ENCODE peak calls at places on chromosomes 6 and 20, in eight cellular contexts. One of them, this sample, is unnamed. For H3K4me1, the result is how much of the 10 kb centered on the place peaks cover.

GRCh38 chr6:16436550-16436949 is 198.2 kb downstream of the GMPR start:
- DNase-seq in psoas muscle: no peak
- DNase-seq in ovary: no peak
- DNase-seq in heart right ventricle: no peak
- DNase-seq in mammary epithelial cell: no peak
- DNase-seq in neuronal stem cell: no peak
- DNase-seq in fibroblast of lung: no peak
- DNase-seq in SJCRH30: no peak
- DNase-seq in this sample: peak

GRCh38 chr20:47951521-47951951 is 166.3 kb upstream of the SULF2 start:
- DNase-seq in psoas muscle: no peak
- DNase-seq in ovary: no peak
- DNase-seq in heart right ventricle: no peak
- DNase-seq in mammary epithelial cell: peak
- DNase-seq in neuronal stem cell: no peak
- DNase-seq in fibroblast of lung: peak
- DNase-seq in SJCRH30: no peak
- DNase-seq in this sample: no peak

GRCh38 chr6:30060634-30060981 is 457 bp upstream of the POLR1H start:
- DNase-seq in psoas muscle: peak
- DNase-seq in ovary: no peak
- DNase-seq in heart right ventricle: no peak
- DNase-seq in mammary epithelial cell: peak
- DNase-seq in neuronal stem cell: no peak
- DNase-seq in fibroblast of lung: peak
- DNase-seq in SJCRH30: peak
- DNase-seq in this sample: no peak

GRCh38 chr20:23782366-23782983 is 31.7 kb upstream of the CST1 start:
- DNase-seq in psoas muscle: no peak
- DNase-seq in ovary: no peak
- DNase-seq in heart right ventricle: peak
- DNase-seq in mammary epithelial cell: peak
- DNase-seq in neuronal stem cell: no peak
- DNase-seq in fibroblast of lung: no peak
- DNase-seq in SJCRH30: peak
- DNase-seq in this sample: peak

GRCh38 chr6:113860165-113860955 is 3.2 kb downstream of the MARCKS start:
- DNase-seq in psoas muscle: peak
- DNase-seq in ovary: peak
- DNase-seq in heart right ventricle: peak
- DNase-seq in mammary epithelial cell: peak
- DNase-seq in neuronal stem cell: no peak
- DNase-seq in fibroblast of lung: peak
- DNase-seq in SJCRH30: no peak
- DNase-seq in this sample: peak

GRCh38 chr20:35515949-35516645 is 13.4 kb downstream of the C20orf173 start:
- DNase-seq in psoas muscle: no peak
- DNase-seq in ovary: no peak
- DNase-seq in heart right ventricle: no peak
- DNase-seq in mammary epithelial cell: peak
- DNase-seq in neuronal stem cell: no peak
- DNase-seq in fibroblast of lung: peak
- DNase-seq in SJCRH30: peak
- DNase-seq in this sample: no peak

GRCh38 chr6:127464161-127464880 is 5.1 kb upstream of the KIAA0408 start:
- DNase-seq in psoas muscle: no peak
- DNase-seq in ovary: no peak
- DNase-seq in heart right ventricle: no peak
- DNase-seq in mammary epithelial cell: no peak
- DNase-seq in neuronal stem cell: no peak
- DNase-seq in fibroblast of lung: peak
- DNase-seq in SJCRH30: peak
- DNase-seq in this sample: no peak

GRCh38 chr6:160992323-160993314 is 1.1 kb downstream of the MAP3K4 start:
- DNase-seq in psoas muscle: no peak
- DNase-seq in ovary: peak
- DNase-seq in heart right ventricle: peak
- DNase-seq in mammary epithelial cell: peak
- DNase-seq in neuronal stem cell: peak
- DNase-seq in fibroblast of lung: peak
- DNase-seq in SJCRH30: peak
- DNase-seq in this sample: peak

GRCh38 chr6:141548969-141549368 is 583.8 kb upstream of the GJE1 start:
- DNase-seq in psoas muscle: no peak
- DNase-seq in ovary: no peak
- DNase-seq in heart right ventricle: no peak
- DNase-seq in mammary epithelial cell: peak
- DNase-seq in neuronal stem cell: no peak
- DNase-seq in fibroblast of lung: peak
- DNase-seq in SJCRH30: no peak
- DNase-seq in this sample: no peak

GRCh38 chr6:7156666-7157278 is 49.0 kb downstream of the RREB1 start:
- DNase-seq in psoas muscle: peak
- DNase-seq in ovary: no peak
- DNase-seq in heart right ventricle: no peak
- DNase-seq in mammary epithelial cell: no peak
- DNase-seq in neuronal stem cell: no peak
- DNase-seq in fibroblast of lung: peak
- DNase-seq in SJCRH30: peak
- DNase-seq in this sample: no peak

GRCh38 chr6:7215140-7215539 is 97.9 kb downstream of the SSR1 start:
- DNase-seq in psoas muscle: no peak
- DNase-seq in ovary: no peak
- DNase-seq in heart right ventricle: no peak
- DNase-seq in mammary epithelial cell: no peak
- DNase-seq in neuronal stem cell: no peak
- DNase-seq in fibroblast of lung: peak
- DNase-seq in SJCRH30: no peak
- DNase-seq in this sample: no peak

GRCh38 chr6:36375644-36376155 is 11.8 kb downstream of the ETV7 start:
- DNase-seq in psoas muscle: no peak
- DNase-seq in ovary: no peak
- DNase-seq in heart right ventricle: no peak
- DNase-seq in mammary epithelial cell: no peak
- DNase-seq in neuronal stem cell: no peak
- DNase-seq in fibroblast of lung: no peak
- DNase-seq in SJCRH30: no peak
- DNase-seq in this sample: no peak

GRCh38 chr6:1028744-1029143 is 283.2 kb upstream of the FOXQ1 start:
- DNase-seq in psoas muscle: no peak
- DNase-seq in ovary: no peak
- DNase-seq in heart right ventricle: no peak
- DNase-seq in mammary epithelial cell: no peak
- DNase-seq in neuronal stem cell: no peak
- DNase-seq in fibroblast of lung: no peak
- DNase-seq in SJCRH30: no peak
- DNase-seq in this sample: no peak

GRCh38 chr6:155524249-155524651 is 68.6 kb upstream of the NOX3 start:
- DNase-seq in psoas muscle: no peak
- DNase-seq in ovary: no peak
- DNase-seq in heart right ventricle: no peak
- DNase-seq in mammary epithelial cell: peak
- DNase-seq in neuronal stem cell: no peak
- DNase-seq in fibroblast of lung: peak
- DNase-seq in SJCRH30: no peak
- DNase-seq in this sample: no peak

GRCh38 chr20:34037767-34038166 is 44.1 kb downstream of the RALY start:
- DNase-seq in psoas muscle: peak
- DNase-seq in ovary: peak
- DNase-seq in heart right ventricle: peak
- DNase-seq in mammary epithelial cell: no peak
- DNase-seq in neuronal stem cell: no peak
- DNase-seq in fibroblast of lung: no peak
- DNase-seq in SJCRH30: peak
- DNase-seq in this sample: no peak

GRCh38 chr6:75348882-75349261 is 64.3 kb upstream of the TMEM30A start:
- DNase-seq in psoas muscle: no peak
- DNase-seq in ovary: no peak
- DNase-seq in heart right ventricle: no peak
- DNase-seq in mammary epithelial cell: no peak
- DNase-seq in neuronal stem cell: no peak
- DNase-seq in fibroblast of lung: no peak
- DNase-seq in SJCRH30: no peak
- DNase-seq in this sample: no peak

GRCh38 chr6:137651591-137652335 is 157.6 kb upstream of the OLIG3 start:
- DNase-seq in psoas muscle: no peak
- DNase-seq in ovary: no peak
- DNase-seq in heart right ventricle: no peak
- DNase-seq in mammary epithelial cell: no peak
- DNase-seq in neuronal stem cell: no peak
- DNase-seq in fibroblast of lung: no peak
- DNase-seq in SJCRH30: no peak
- DNase-seq in this sample: peak

GRCh38 chr6:120804612-120805011 is 529.7 kb downstream of the TBC1D32 start:
- DNase-seq in psoas muscle: no peak
- DNase-seq in ovary: no peak
- DNase-seq in heart right ventricle: no peak
- DNase-seq in mammary epithelial cell: no peak
- DNase-seq in neuronal stem cell: no peak
- DNase-seq in fibroblast of lung: no peak
- DNase-seq in SJCRH30: no peak
- DNase-seq in this sample: no peak

GRCh38 chr20:50320910-50321796 is 130.5 kb downstream of the CEBPB start:
- DNase-seq in psoas muscle: peak
- DNase-seq in ovary: peak
- DNase-seq in heart right ventricle: peak
- DNase-seq in mammary epithelial cell: peak
- DNase-seq in neuronal stem cell: peak
- DNase-seq in fibroblast of lung: peak
- DNase-seq in SJCRH30: peak
- DNase-seq in this sample: peak

GRCh38 chr6:167276772-167277533 is 14.2 kb upstream of the UNC93A start:
- DNase-seq in psoas muscle: no peak
- DNase-seq in ovary: no peak
- DNase-seq in heart right ventricle: no peak
- DNase-seq in mammary epithelial cell: no peak
- DNase-seq in neuronal stem cell: no peak
- DNase-seq in fibroblast of lung: no peak
- DNase-seq in SJCRH30: no peak
- DNase-seq in this sample: peak

GRCh38 chr6:99130897-99131873 is 183.4 kb upstream of the FBXL4 start:
- DNase-seq in psoas muscle: no peak
- DNase-seq in ovary: no peak
- DNase-seq in heart right ventricle: no peak
- DNase-seq in mammary epithelial cell: no peak
- DNase-seq in neuronal stem cell: no peak
- DNase-seq in fibroblast of lung: no peak
- DNase-seq in SJCRH30: peak
- DNase-seq in this sample: no peak

GRCh38 chr20:15316556-15316955 is 979.1 kb upstream of the FLRT3 start:
- DNase-seq in psoas muscle: no peak
- DNase-seq in ovary: no peak
- DNase-seq in heart right ventricle: no peak
- DNase-seq in mammary epithelial cell: no peak
- DNase-seq in neuronal stem cell: no peak
- DNase-seq in fibroblast of lung: no peak
- DNase-seq in SJCRH30: peak
- DNase-seq in this sample: no peak
- H3K4me1 ChIP-seq in psoas muscle: under half
- H3K4me1 ChIP-seq in ovary: under half
- H3K4me1 ChIP-seq in heart right ventricle: under half
- H3K4me1 ChIP-seq in mammary epithelial cell: under half
- H3K4me1 ChIP-seq in neuronal stem cell: under half
- H3K4me1 ChIP-seq in fibroblast of lung: under half
- H3K4me1 ChIP-seq in SJCRH30: under half
- H3K4me1 ChIP-seq in this sample: under half

GRCh38 chr20:57199656-57200405 is 66.6 kb downstream of the BMP7 start:
- DNase-seq in psoas muscle: no peak
- DNase-seq in ovary: no peak
- DNase-seq in heart right ventricle: no peak
- DNase-seq in mammary epithelial cell: no peak
- DNase-seq in neuronal stem cell: no peak
- DNase-seq in fibroblast of lung: no peak
- DNase-seq in SJCRH30: no peak
- DNase-seq in this sample: no peak
- H3K4me1 ChIP-seq in psoas muscle: under half
- H3K4me1 ChIP-seq in ovary: under half
- H3K4me1 ChIP-seq in heart right ventricle: under half
- H3K4me1 ChIP-seq in mammary epithelial cell: under half
- H3K4me1 ChIP-seq in neuronal stem cell: under half
- H3K4me1 ChIP-seq in fibroblast of lung: under half
- H3K4me1 ChIP-seq in SJCRH30: under half
- H3K4me1 ChIP-seq in this sample: under half

GRCh38 chr6:152380993-152381898 is 255.9 kb downstream of the SYNE1 start:
- DNase-seq in psoas muscle: peak
- DNase-seq in ovary: peak
- DNase-seq in heart right ventricle: peak
- DNase-seq in mammary epithelial cell: peak
- DNase-seq in neuronal stem cell: peak
- DNase-seq in fibroblast of lung: peak
- DNase-seq in SJCRH30: peak
- DNase-seq in this sample: peak

GRCh38 chr6:152386131-152386530 is 251.0 kb downstream of the SYNE1 start:
- DNase-seq in psoas muscle: no peak
- DNase-seq in ovary: no peak
- DNase-seq in heart right ventricle: no peak
- DNase-seq in mammary epithelial cell: no peak
- DNase-seq in neuronal stem cell: no peak
- DNase-seq in fibroblast of lung: peak
- DNase-seq in SJCRH30: no peak
- DNase-seq in this sample: no peak

GRCh38 chr6:152375200-152375599 is 262.0 kb downstream of the SYNE1 start:
- DNase-seq in psoas muscle: no peak
- DNase-seq in ovary: no peak
- DNase-seq in heart right ventricle: no peak
- DNase-seq in mammary epithelial cell: no peak
- DNase-seq in neuronal stem cell: no peak
- DNase-seq in fibroblast of lung: no peak
- DNase-seq in SJCRH30: no peak
- DNase-seq in this sample: no peak

GRCh38 chr6:152378154-152378553 is 259.0 kb downstream of the SYNE1 start:
- DNase-seq in psoas muscle: no peak
- DNase-seq in ovary: no peak
- DNase-seq in heart right ventricle: no peak
- DNase-seq in mammary epithelial cell: peak
- DNase-seq in neuronal stem cell: no peak
- DNase-seq in fibroblast of lung: peak
- DNase-seq in SJCRH30: no peak
- DNase-seq in this sample: no peak

DNA sequence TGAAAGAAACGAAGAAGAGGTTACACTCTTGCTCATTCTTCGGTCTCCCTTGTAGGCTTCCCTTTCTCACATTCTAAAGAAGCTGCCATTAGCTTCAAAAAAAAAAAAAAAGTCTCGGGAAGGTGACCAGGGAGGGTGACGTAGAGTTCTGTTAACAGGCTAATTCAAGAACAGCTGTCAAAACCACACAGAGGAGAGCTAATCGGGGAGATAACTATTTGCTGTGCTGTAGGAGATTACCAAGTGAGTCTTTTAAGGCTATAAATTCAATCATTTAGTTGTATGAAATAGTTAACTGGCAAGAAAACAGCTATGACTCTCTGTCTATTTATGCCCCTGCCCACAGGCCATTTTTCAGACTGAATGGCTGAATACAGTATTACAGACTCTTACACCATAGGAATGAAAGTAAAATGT is 256.8 kb downstream of the SYNE1 start:
- DNase-seq in psoas muscle: no peak
- DNase-seq in ovary: no peak
- DNase-seq in heart right ventricle: peak
- DNase-seq in mammary epithelial cell: peak
- DNase-seq in neuronal stem cell: no peak
- DNase-seq in fibroblast of lung: peak
- DNase-seq in SJCRH30: peak
- DNase-seq in this sample: no peak
- H3K4me1 ChIP-seq in psoas muscle: under half
- H3K4me1 ChIP-seq in ovary: under half
- H3K4me1 ChIP-seq in heart right ventricle: under half
- H3K4me1 ChIP-seq in mammary epithelial cell: under half
- H3K4me1 ChIP-seq in neuronal stem cell: under half
- H3K4me1 ChIP-seq in fibroblast of lung: under half
- H3K4me1 ChIP-seq in SJCRH30: under half
- H3K4me1 ChIP-seq in this sample: under half

GRCh38 chr6:111586554-111586953 is 19.1 kb downstream of the TRAF3IP2 start:
- DNase-seq in psoas muscle: no peak
- DNase-seq in ovary: no peak
- DNase-seq in heart right ventricle: no peak
- DNase-seq in mammary epithelial cell: no peak
- DNase-seq in neuronal stem cell: no peak
- DNase-seq in fibroblast of lung: no peak
- DNase-seq in SJCRH30: no peak
- DNase-seq in this sample: no peak
- H3K4me1 ChIP-seq in psoas muscle: half or more
- H3K4me1 ChIP-seq in ovary: under half
- H3K4me1 ChIP-seq in heart right ventricle: half or more
- H3K4me1 ChIP-seq in mammary epithelial cell: half or more
- H3K4me1 ChIP-seq in neuronal stem cell: under half
- H3K4me1 ChIP-seq in fibroblast of lung: under half
- H3K4me1 ChIP-seq in SJCRH30: under half
- H3K4me1 ChIP-seq in this sample: under half

This sample was measured in small intestine.